ENCODE peak calls at places on chromosomes 16 and 17, in eight cellular contexts. One of them, this sample, is unnamed.

GRCh38 chr16:70740174-70740918 is 54.5 kb upstream of the MTSS2 start:
- DNase-seq in fibroblast of pulmonary artery: no peak
- DNase-seq in GM12865: no peak
- DNase-seq in psoas muscle: no peak
- DNase-seq in foreskin fibroblast: no peak
- DNase-seq in heart right ventricle: no peak
- DNase-seq in GM13976: no peak
- DNase-seq in endothelial cell: no peak
- DNase-seq in this sample: no peak

GRCh38 chr17:40542562-40543411 is 22.5 kb downstream of the CCR7 start:
- DNase-seq in fibroblast of pulmonary artery: peak; percentile 99
- DNase-seq in GM12865: peak; percentile 81
- DNase-seq in psoas muscle: peak; percentile 88
- DNase-seq in foreskin fibroblast: peak; percentile 92
- DNase-seq in heart right ventricle: peak; percentile 75
- DNase-seq in GM13976: peak; percentile 78
- DNase-seq in endothelial cell: no peak
- DNase-seq in this sample: peak; percentile 55

GRCh38 chr17:4555863-4556646 is 871 bp upstream of the MYBBP1A start:
- DNase-seq in fibroblast of pulmonary artery: no peak
- DNase-seq in GM12865: no peak
- DNase-seq in psoas muscle: no peak
- DNase-seq in foreskin fibroblast: no peak
- DNase-seq in heart right ventricle: no peak
- DNase-seq in GM13976: no peak
- DNase-seq in endothelial cell: peak; percentile 8
- DNase-seq in this sample: no peak

GRCh38 chr17:78781339-78782304 is at the start of gene CYTH1:
- DNase-seq in fibroblast of pulmonary artery: peak; percentile 27
- DNase-seq in GM12865: peak; percentile 53
- DNase-seq in psoas muscle: peak; percentile 60
- DNase-seq in foreskin fibroblast: no peak
- DNase-seq in heart right ventricle: peak; percentile 63
- DNase-seq in GM13976: no peak
- DNase-seq in endothelial cell: peak; percentile 58
- DNase-seq in this sample: peak; percentile 28

GRCh38 chr17:16374539-16374938 is 6.4 kb upstream of the UBB start:
- DNase-seq in fibroblast of pulmonary artery: no peak
- DNase-seq in GM12865: no peak
- DNase-seq in psoas muscle: no peak
- DNase-seq in foreskin fibroblast: no peak
- DNase-seq in heart right ventricle: no peak
- DNase-seq in GM13976: no peak
- DNase-seq in endothelial cell: no peak
- DNase-seq in this sample: no peak

GRCh38 chr17:75388476-75389030 is 16.9 kb downstream of the GRB2 start:
- DNase-seq in fibroblast of pulmonary artery: no peak
- DNase-seq in GM12865: no peak
- DNase-seq in psoas muscle: no peak
- DNase-seq in foreskin fibroblast: no peak
- DNase-seq in heart right ventricle: no peak
- DNase-seq in GM13976: no peak
- DNase-seq in endothelial cell: no peak
- DNase-seq in this sample: no peak

GRCh38 chr16:30366511-30366910 is 3.8 kb downstream of the TBC1D10B start:
- DNase-seq in fibroblast of pulmonary artery: no peak
- DNase-seq in GM12865: no peak
- DNase-seq in psoas muscle: no peak
- DNase-seq in foreskin fibroblast: no peak
- DNase-seq in heart right ventricle: no peak
- DNase-seq in GM13976: no peak
- DNase-seq in endothelial cell: no peak
- DNase-seq in this sample: no peak

GRCh38 chr16:15403392-15403995 is 7.9 kb downstream of the MPV17L start:
- DNase-seq in fibroblast of pulmonary artery: peak; percentile 3
- DNase-seq in GM12865: peak; percentile 19
- DNase-seq in psoas muscle: no peak
- DNase-seq in foreskin fibroblast: no peak
- DNase-seq in heart right ventricle: no peak
- DNase-seq in GM13976: no peak
- DNase-seq in endothelial cell: no peak
- DNase-seq in this sample: no peak

GRCh38 chr16:57995721-57996405 is 4.6 kb downstream of the ZNF319 start:
- DNase-seq in fibroblast of pulmonary artery: no peak
- DNase-seq in GM12865: no peak
- DNase-seq in psoas muscle: no peak
- DNase-seq in foreskin fibroblast: no peak
- DNase-seq in heart right ventricle: no peak
- DNase-seq in GM13976: no peak
- DNase-seq in endothelial cell: no peak
- DNase-seq in this sample: no peak

GRCh38 chr17:42248351-42249179 is 27.6 kb downstream of the STAT5B start:
- DNase-seq in fibroblast of pulmonary artery: peak; percentile 98
- DNase-seq in GM12865: peak; percentile 90
- DNase-seq in psoas muscle: peak; percentile 70
- DNase-seq in foreskin fibroblast: peak; percentile 60
- DNase-seq in heart right ventricle: peak; percentile 38
- DNase-seq in GM13976: peak; percentile 76
- DNase-seq in endothelial cell: peak; percentile 50
- DNase-seq in this sample: peak; percentile 75

GRCh38 chr16:84505249-84506156 is 1.0 kb upstream of the MEAK7 start:
- DNase-seq in fibroblast of pulmonary artery: no peak
- DNase-seq in GM12865: peak; percentile 31
- DNase-seq in psoas muscle: no peak
- DNase-seq in foreskin fibroblast: no peak
- DNase-seq in heart right ventricle: no peak
- DNase-seq in GM13976: no peak
- DNase-seq in endothelial cell: no peak
- DNase-seq in this sample: no peak

GRCh38 chr17:77959926-77960521 is 1.5 kb downstream of the TNRC6C start:
- DNase-seq in fibroblast of pulmonary artery: peak; percentile 28
- DNase-seq in GM12865: no peak
- DNase-seq in psoas muscle: no peak
- DNase-seq in foreskin fibroblast: no peak
- DNase-seq in heart right ventricle: no peak
- DNase-seq in GM13976: no peak
- DNase-seq in endothelial cell: no peak
- DNase-seq in this sample: no peak

GRCh38 chr17:68048996-68049395 is 13.5 kb downstream of the KPNA2 start:
- DNase-seq in fibroblast of pulmonary artery: no peak
- DNase-seq in GM12865: peak; percentile 15
- DNase-seq in psoas muscle: no peak
- DNase-seq in foreskin fibroblast: no peak
- DNase-seq in heart right ventricle: no peak
- DNase-seq in GM13976: no peak
- DNase-seq in endothelial cell: no peak
- DNase-seq in this sample: no peak

GRCh38 chr16:74622005-74622404 is 15.1 kb upstream of the GLG1 start:
- DNase-seq in fibroblast of pulmonary artery: no peak
- DNase-seq in GM12865: no peak
- DNase-seq in psoas muscle: no peak
- DNase-seq in foreskin fibroblast: no peak
- DNase-seq in heart right ventricle: no peak
- DNase-seq in GM13976: no peak
- DNase-seq in endothelial cell: no peak
- DNase-seq in this sample: no peak

GRCh38 chr16:82146957-82147356 is 23.1 kb downstream of the MPHOSPH6 start:
- DNase-seq in fibroblast of pulmonary artery: no peak
- DNase-seq in GM12865: no peak
- DNase-seq in psoas muscle: no peak
- DNase-seq in foreskin fibroblast: no peak
- DNase-seq in heart right ventricle: no peak
- DNase-seq in GM13976: no peak
- DNase-seq in endothelial cell: no peak
- DNase-seq in this sample: no peak

GRCh38 chr17:73770115-73770848 is 126.0 kb upstream of the SDK2 start:
- DNase-seq in fibroblast of pulmonary artery: peak; percentile 73
- DNase-seq in GM12865: no peak
- DNase-seq in psoas muscle: peak; percentile 76
- DNase-seq in foreskin fibroblast: peak; percentile 14
- DNase-seq in heart right ventricle: peak; percentile 84
- DNase-seq in GM13976: no peak
- DNase-seq in endothelial cell: no peak
- DNase-seq in this sample: no peak

GRCh38 chr16:75011634-75012307 is 12.9 kb downstream of the ZNRF1 start:
- DNase-seq in fibroblast of pulmonary artery: peak; percentile 85
- DNase-seq in GM12865: peak; percentile 92
- DNase-seq in psoas muscle: no peak
- DNase-seq in foreskin fibroblast: peak; percentile 80
- DNase-seq in heart right ventricle: no peak
- DNase-seq in GM13976: peak; percentile 63
- DNase-seq in endothelial cell: no peak
- DNase-seq in this sample: peak; percentile 69

GRCh38 chr17:61400058-61400785 is 579 bp downstream of the TBX2 start:
- DNase-seq in fibroblast of pulmonary artery: peak; percentile 54
- DNase-seq in GM12865: no peak
- DNase-seq in psoas muscle: no peak
- DNase-seq in foreskin fibroblast: peak; percentile 45
- DNase-seq in heart right ventricle: no peak
- DNase-seq in GM13976: no peak
- DNase-seq in endothelial cell: no peak
- DNase-seq in this sample: peak; percentile 64

GRCh38 chr17:61400786-61401279 is 1.2 kb downstream of the TBX2 start:
- DNase-seq in fibroblast of pulmonary artery: no peak
- DNase-seq in GM12865: no peak
- DNase-seq in psoas muscle: no peak
- DNase-seq in foreskin fibroblast: no peak
- DNase-seq in heart right ventricle: no peak
- DNase-seq in GM13976: no peak
- DNase-seq in endothelial cell: no peak
- DNase-seq in this sample: peak; percentile 49

GRCh38 chr17:61402978-61403845 is 3.6 kb downstream of the TBX2 start:
- DNase-seq in fibroblast of pulmonary artery: no peak
- DNase-seq in GM12865: no peak
- DNase-seq in psoas muscle: no peak
- DNase-seq in foreskin fibroblast: no peak
- DNase-seq in heart right ventricle: no peak
- DNase-seq in GM13976: no peak
- DNase-seq in endothelial cell: no peak
- DNase-seq in this sample: no peak

GRCh38 chr17:61401280-61402072 is 1.8 kb downstream of the TBX2 start:
- DNase-seq in fibroblast of pulmonary artery: no peak
- DNase-seq in GM12865: no peak
- DNase-seq in psoas muscle: no peak
- DNase-seq in foreskin fibroblast: no peak
- DNase-seq in heart right ventricle: no peak
- DNase-seq in GM13976: no peak
- DNase-seq in endothelial cell: no peak
- DNase-seq in this sample: no peak

GRCh38 chr17:61402073-61402541 is 2.5 kb downstream of the TBX2 start:
- DNase-seq in fibroblast of pulmonary artery: no peak
- DNase-seq in GM12865: no peak
- DNase-seq in psoas muscle: no peak
- DNase-seq in foreskin fibroblast: no peak
- DNase-seq in heart right ventricle: no peak
- DNase-seq in GM13976: no peak
- DNase-seq in endothelial cell: no peak
- DNase-seq in this sample: no peak
- TF ChIP-seq CTCF in fibroblast of pulmonary artery: no peak
- TF ChIP-seq CTCF in GM12865: no peak
- TF ChIP-seq CTCF in psoas muscle: no peak
- TF ChIP-seq CTCF in foreskin fibroblast: no peak
- TF ChIP-seq CTCF in heart right ventricle: no peak
- TF ChIP-seq CTCF in GM13976: no peak
- TF ChIP-seq CTCF in endothelial cell: no peak
- TF ChIP-seq CTCF in this sample: no peak

GRCh38 chr16:65319621-65320231 is 197.9 kb upstream of the CDH11 start:
- DNase-seq in fibroblast of pulmonary artery: no peak
- DNase-seq in GM12865: no peak
- DNase-seq in psoas muscle: no peak
- DNase-seq in foreskin fibroblast: no peak
- DNase-seq in heart right ventricle: no peak
- DNase-seq in GM13976: no peak
- DNase-seq in endothelial cell: no peak
- DNase-seq in this sample: no peak

GRCh38 chr16:65318138-65318537 is 196.3 kb upstream of the CDH11 start:
- DNase-seq in fibroblast of pulmonary artery: no peak
- DNase-seq in GM12865: no peak
- DNase-seq in psoas muscle: no peak
- DNase-seq in foreskin fibroblast: peak; percentile 24
- DNase-seq in heart right ventricle: no peak
- DNase-seq in GM13976: no peak
- DNase-seq in endothelial cell: no peak
- DNase-seq in this sample: no peak

GRCh38 chr16:65327346-65327745 is 205.5 kb upstream of the CDH11 start:
- DNase-seq in fibroblast of pulmonary artery: no peak
- DNase-seq in GM12865: no peak
- DNase-seq in psoas muscle: no peak
- DNase-seq in foreskin fibroblast: no peak
- DNase-seq in heart right ventricle: no peak
- DNase-seq in GM13976: no peak
- DNase-seq in endothelial cell: no peak
- DNase-seq in this sample: no peak

GRCh38 chr16:65318590-65319267 is 196.9 kb upstream of the CDH11 start:
- DNase-seq in fibroblast of pulmonary artery: no peak
- DNase-seq in GM12865: no peak
- DNase-seq in psoas muscle: no peak
- DNase-seq in foreskin fibroblast: no peak
- DNase-seq in heart right ventricle: no peak
- DNase-seq in GM13976: no peak
- DNase-seq in endothelial cell: no peak
- DNase-seq in this sample: no peak

GRCh38 chr16:65323655-65324237 is 201.9 kb upstream of the CDH11 start:
- DNase-seq in fibroblast of pulmonary artery: no peak
- DNase-seq in GM12865: no peak
- DNase-seq in psoas muscle: no peak
- DNase-seq in foreskin fibroblast: no peak
- DNase-seq in heart right ventricle: no peak
- DNase-seq in GM13976: no peak
- DNase-seq in endothelial cell: no peak
- DNase-seq in this sample: no peak
- TF ChIP-seq CTCF in fibroblast of pulmonary artery: no peak
- TF ChIP-seq CTCF in GM12865: no peak
- TF ChIP-seq CTCF in psoas muscle: no peak
- TF ChIP-seq CTCF in foreskin fibroblast: no peak
- TF ChIP-seq CTCF in heart right ventricle: no peak
- TF ChIP-seq CTCF in GM13976: no peak
- TF ChIP-seq CTCF in endothelial cell: no peak
- TF ChIP-seq CTCF in this sample: no peak

DNA sequence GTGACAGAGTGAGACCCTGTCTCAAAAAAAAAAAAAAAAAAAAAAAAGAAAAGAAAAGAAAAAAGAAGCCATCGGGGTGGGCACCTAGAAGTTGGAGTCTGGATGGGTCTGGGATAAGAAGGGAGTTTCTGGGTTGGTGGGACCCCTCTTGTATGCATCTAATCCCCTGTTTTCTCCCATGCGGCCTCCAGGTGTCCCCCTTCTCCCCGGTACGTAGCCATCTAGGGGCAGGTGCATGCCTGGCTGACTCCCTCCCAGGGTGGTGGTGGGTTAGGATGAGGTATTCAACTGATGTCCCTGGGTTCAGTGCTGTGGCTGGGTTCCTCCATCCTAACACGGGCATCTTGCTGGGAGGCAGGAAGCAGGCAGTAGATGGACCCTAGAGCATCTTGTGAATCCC is 13.0 kb downstream of the FMNL1 start:
- DNase-seq in fibroblast of pulmonary artery: no peak
- DNase-seq in GM12865: peak; percentile 64
- DNase-seq in psoas muscle: no peak
- DNase-seq in foreskin fibroblast: no peak
- DNase-seq in heart right ventricle: no peak
- DNase-seq in GM13976: peak; percentile 63
- DNase-seq in endothelial cell: no peak
- DNase-seq in this sample: no peak
- TF ChIP-seq CTCF in fibroblast of pulmonary artery: peak; percentile 31
- TF ChIP-seq CTCF in GM12865: peak; percentile 58
- TF ChIP-seq CTCF in psoas muscle: no peak
- TF ChIP-seq CTCF in foreskin fibroblast: peak; percentile 10
- TF ChIP-seq CTCF in heart right ventricle: peak; percentile 19
- TF ChIP-seq CTCF in GM13976: peak; percentile 42
- TF ChIP-seq CTCF in endothelial cell: no peak
- TF ChIP-seq CTCF in this sample: peak; percentile 19

GRCh38 chr17:82212331-82213250 is at the start of gene CCDC57:
- DNase-seq in fibroblast of pulmonary artery: peak; percentile 82
- DNase-seq in GM12865: peak; percentile 91
- DNase-seq in psoas muscle: peak; percentile 86
- DNase-seq in foreskin fibroblast: peak; percentile 78
- DNase-seq in heart right ventricle: peak; percentile 85
- DNase-seq in GM13976: peak; percentile 97
- DNase-seq in endothelial cell: peak; percentile 80
- DNase-seq in this sample: peak; percentile 98
- TF ChIP-seq CTCF in fibroblast of pulmonary artery: no peak
- TF ChIP-seq CTCF in GM12865: no peak
- TF ChIP-seq CTCF in psoas muscle: peak; percentile 5
- TF ChIP-seq CTCF in foreskin fibroblast: no peak
- TF ChIP-seq CTCF in heart right ventricle: no peak
- TF ChIP-seq CTCF in GM13976: no peak
- TF ChIP-seq CTCF in endothelial cell: no peak
- TF ChIP-seq CTCF in this sample: no peak

This sample was measured in GM20000.